ENCODE peak calls at places on chromosome 4, in ten cellular contexts. Y is AG08396; V is stimulated activated CD4-positive, alpha-beta T cell treated with anti-CD3 and anti-CD28 coated beads, Interleukin-2, amount 100 ng/mL, for 24 hours; H is AG04450; O is NCI-H2029; W is activated naive CD8-positive, alpha-beta T cell treated with anti-CD3 and anti-CD28 coated beads, Interleukin-2, amount 50 U/mL, for 24 hours; Q is trophoblast cell; M is activated CD8-positive, alpha-beta memory T cell treated with anti-CD3 and anti-CD28 coated beads for 1 hour; F is M059J; E is AG20443. B is an unnamed sample.

GRCh38 chr4:74504212-74504611 is 59.3 kb downstream of the AREG start:
- DNase-seq in Y (no peak), V (no peak), H (no peak), O (no peak), W (no peak), Q (no peak), M (no peak), F (peak), E (no peak), B (no peak)

GRCh38 chr4:56828784-56829535 is 7.5 kb upstream of the SPINK2 start:
- DNase-seq in Y (no peak), V (no peak), H (no peak), O (no peak), W (no peak), Q (no peak), M (no peak), F (peak), E (no peak), B (no peak)

GRCh38 chr4:9825049-9825448 is 43.6 kb downstream of the DRD5 start:
- DNase-seq in Y (no peak), V (no peak), H (no peak), O (no peak), W (peak), Q (no peak), M (no peak), F (no peak), E (no peak), B (no peak)

GRCh38 chr4:90958256-90958895 is 831.2 kb downstream of the CCSER1 start:
- DNase-seq in Y (peak), V (no peak), H (peak), O (no peak), W (no peak), Q (peak), M (no peak), F (peak), E (no peak), B (no peak)

GRCh38 chr4:21367567-21367966 is 581.0 kb downstream of the KCNIP4 start:
- DNase-seq in Y (no peak), V (no peak), H (no peak), O (no peak), W (no peak), Q (no peak), M (no peak), F (no peak), E (no peak), B (no peak)

GRCh38 chr4:30854566-30854965 is 134.4 kb downstream of the PCDH7 start:
- DNase-seq in Y (no peak), V (no peak), H (no peak), O (no peak), W (no peak), Q (no peak), M (no peak), F (no peak), E (no peak), B (no peak)

GRCh38 chr4:184267206-184267608 is 49.5 kb upstream of the ENPP6 start:
- DNase-seq in Y (no peak), V (no peak), H (no peak), O (no peak), W (no peak), Q (no peak), M (no peak), F (no peak), E (no peak), B (no peak)

GRCh38 chr4:120630432-120630831 is 292.1 kb downstream of the PRDM5 start:
- DNase-seq in Y (no peak), V (no peak), H (no peak), O (no peak), W (no peak), Q (no peak), M (no peak), F (no peak), E (peak), B (no peak)

GRCh38 chr4:185559913-185560281 is 24.6 kb upstream of the PDLIM3 start:
- DNase-seq in Y (no peak), V (no peak), H (no peak), O (peak), W (no peak), Q (peak), M (no peak), F (peak), E (no peak), B (no peak)

GRCh38 chr4:7213802-7214201 is 21.5 kb downstream of the SORCS2 start:
- DNase-seq in Y (no peak), V (no peak), H (no peak), O (no peak), W (no peak), Q (no peak), M (no peak), F (peak), E (no peak), B (no peak)

GRCh38 chr4:22962186-22962786 is 269.5 kb downstream of the GBA3 start:
- DNase-seq in Y (no peak), V (no peak), H (no peak), O (no peak), W (no peak), Q (no peak), M (no peak), F (peak), E (peak), B (no peak)

GRCh38 chr4:6041794-6042193 is 23.6 kb upstream of the C4orf50 start:
- DNase-seq in Y (no peak), V (no peak), H (no peak), O (no peak), W (no peak), Q (no peak), M (no peak), F (no peak), E (no peak), B (no peak)

GRCh38 chr4:1192091-1192492 is 19.7 kb upstream of the SPON2 start:
- DNase-seq in Y (peak), V (no peak), H (peak), O (peak), W (no peak), Q (no peak), M (no peak), F (peak), E (peak), B (no peak)

GRCh38 chr4:149344436-149344835 is 471.2 kb downstream of the IQCM start:
- DNase-seq in Y (peak), V (no peak), H (peak), O (no peak), W (no peak), Q (no peak), M (no peak), F (peak), E (peak), B (no peak)

GRCh38 chr4:137359691-137360315 is 172.5 kb downstream of the PCDH18 start:
- DNase-seq in Y (no peak), V (no peak), H (peak), O (no peak), W (no peak), Q (no peak), M (no peak), F (no peak), E (peak), B (no peak)

GRCh38 chr4:105025263-105026017 is 121.2 kb upstream of the TET2 start:
- DNase-seq in Y (no peak), V (no peak), H (no peak), O (no peak), W (no peak), Q (no peak), M (no peak), F (no peak), E (no peak), B (no peak)

GRCh38 chr4:118557298-118557851 is 127.8 kb upstream of the METTL14 start:
- DNase-seq in Y (peak), V (no peak), H (no peak), O (peak), W (no peak), Q (no peak), M (no peak), F (peak), E (peak), B (no peak)

GRCh38 chr4:865121-865465 is 39.2 kb upstream of the CPLX1 start:
- DNase-seq in Y (no peak), V (no peak), H (no peak), O (no peak), W (no peak), Q (no peak), M (no peak), F (no peak), E (no peak), B (no peak)

GRCh38 chr4:102420563-102421221 is 75.4 kb upstream of the SLC39A8 start:
- DNase-seq in Y (no peak), V (no peak), H (no peak), O (no peak), W (no peak), Q (no peak), M (no peak), F (peak), E (peak), B (no peak)

GRCh38 chr4:108045687-108046024 is 56.0 kb downstream of the HADH start:
- DNase-seq in Y (peak), V (no peak), H (no peak), O (peak), W (no peak), Q (no peak), M (no peak), F (peak), E (peak), B (no peak)

GRCh38 chr4:3415471-3416141 is 26.2 kb upstream of the HGFAC start:
- DNase-seq in Y (no peak), V (no peak), H (no peak), O (no peak), W (no peak), Q (no peak), M (no peak), F (no peak), E (no peak), B (no peak)

GRCh38 chr4:80086296-80086695 is 13.3 kb upstream of the ANTXR2 start:
- DNase-seq in Y (no peak), V (no peak), H (no peak), O (no peak), W (no peak), Q (no peak), M (no peak), F (no peak), E (no peak), B (no peak)

B was measured in activated naive CD4-positive, alpha-beta T cell treated with Interleukin-2 at 50 U/mL for 16 hours.